ENCODE peak calls at places on chromosome 19, in four cellular contexts. C, Y, T and M are unnamed samples.
A peak's percentile ranks its signal among the peaks of the same experiment; 100 is the strongest.

GRCh38 chr19:30593358-30593757 is 221.2 kb downstream of the ZNF536 start:
- DNase-seq in C (no peak), Y (no peak), T (no peak), M (no peak)

GRCh38 chr19:40392894-40393517 is 3.0 kb upstream of the HIPK4 start:
- DNase-seq in C (no peak), Y (peak; percentile 67), T (no peak), M (no peak)

GRCh38 chr19:16886305-16886880 is 2.4 kb upstream of the F2RL3 start:
- DNase-seq in C (no peak), Y (peak; percentile 50), T (no peak), M (no peak)

GRCh38 chr19:38691938-38692457 is 44.5 kb downstream of the ACTN4 start:
- DNase-seq in C (peak; percentile 89), Y (peak; percentile 75), T (no peak), M (no peak)

GRCh38 chr19:28393574-28394336 is 819.2 kb downstream of the UQCRFS1 start:
- DNase-seq in C (no peak), Y (no peak), T (no peak), M (no peak)

GRCh38 chr19:43504426-43505185 is at the start of gene PHLDB3:
- DNase-seq in C (peak; percentile 70), Y (no peak), T (no peak), M (peak; percentile 30)

GRCh38 chr19:41206926-41207750 is 11.9 kb upstream of the AXL start:
- DNase-seq in C (no peak), Y (no peak), T (no peak), M (no peak)

GRCh38 chr19:41990615-41991014 is 3.4 kb downstream of the ATP1A3 start:
- DNase-seq in C (no peak), Y (no peak), T (no peak), M (no peak)

GRCh38 chr19:5953034-5953589 is 24.8 kb downstream of the RANBP3 start:
- DNase-seq in C (no peak), Y (no peak), T (no peak), M (no peak)

GRCh38 chr19:1112254-1113208 is 8.7 kb downstream of the GPX4 start:
- DNase-seq in C (peak; percentile 79), Y (no peak), T (no peak), M (peak; percentile 46)

GRCh38 chr19:17260842-17261325 is 3.7 kb downstream of the USHBP1 start:
- DNase-seq in C (peak; percentile 87), Y (peak; percentile 87), T (peak; percentile 89), M (peak; percentile 86)

GRCh38 chr19:48632692-48633147 is 4.5 kb downstream of the DBP start:
- DNase-seq in C (no peak), Y (no peak), T (no peak), M (no peak)

GRCh38 chr19:28727133-28727834 is 485.7 kb downstream of the UQCRFS1 start:
- DNase-seq in C (peak; percentile 65), Y (no peak), T (peak; percentile 71), M (no peak)

GRCh38 chr19:17332677-17333581 is 1.7 kb downstream of the ANO8 start:
- DNase-seq in C (peak; percentile 86), Y (peak; percentile 90), T (no peak), M (no peak)

GRCh38 chr19:42010245-42011126 is 16.5 kb upstream of the ATP1A3 start:
- DNase-seq in C (no peak), Y (no peak), T (no peak), M (no peak)

GRCh38 chr19:55703790-55704215 is 28.8 kb downstream of the EPN1 start:
- DNase-seq in C (peak; percentile 83), Y (peak; percentile 41), T (peak; percentile 70), M (peak; percentile 17)

GRCh38 chr19:28359819-28360414 is 853.0 kb downstream of the UQCRFS1 start:
- DNase-seq in C (no peak), Y (no peak), T (no peak), M (no peak)

GRCh38 chr19:55705972-55706371 is 30.9 kb downstream of the EPN1 start:
- DNase-seq in C (no peak), Y (no peak), T (no peak), M (no peak)

GRCh38 chr19:53328967-53329366 is 4.6 kb upstream of the ZNF845 start:
- DNase-seq in C (peak; percentile 38), Y (no peak), T (no peak), M (no peak)

GRCh38 chr19:28372800-28373199 is 840.2 kb downstream of the UQCRFS1 start:
- DNase-seq in C (no peak), Y (no peak), T (no peak), M (no peak)

GRCh38 chr19:40553885-40554857 is 22.5 kb upstream of the SHKBP1 start:
- DNase-seq in C (no peak), Y (no peak), T (no peak), M (no peak)

GRCh38 chr19:56152644-56153043 is 11.6 kb downstream of the ZNF444 start:
- DNase-seq in C (no peak), Y (no peak), T (no peak), M (no peak)

GRCh38 chr19:925912-926594 is at the start of gene ARID3A:
- DNase-seq in C (peak; percentile 88), Y (no peak), T (no peak), M (no peak)

GRCh38 chr19:29682236-29682895 is 17.1 kb downstream of the PLEKHF1 start:
- DNase-seq in C (no peak), Y (no peak), T (no peak), M (no peak)

GRCh38 chr19:29318581-29318980 is 105.6 kb upstream of the UQCRFS1 start:
- DNase-seq in C (no peak), Y (no peak), T (no peak), M (no peak)

GRCh38 chr19:32748497-32748896 is 28.9 kb downstream of the TDRD12 start:
- DNase-seq in C (peak; percentile 33), Y (peak; percentile 36), T (no peak), M (no peak)

GRCh38 chr19:55778331-55778730 is 9.4 kb downstream of the RFPL4AL1 start:
- DNase-seq in C (no peak), Y (no peak), T (no peak), M (no peak)

DNA sequence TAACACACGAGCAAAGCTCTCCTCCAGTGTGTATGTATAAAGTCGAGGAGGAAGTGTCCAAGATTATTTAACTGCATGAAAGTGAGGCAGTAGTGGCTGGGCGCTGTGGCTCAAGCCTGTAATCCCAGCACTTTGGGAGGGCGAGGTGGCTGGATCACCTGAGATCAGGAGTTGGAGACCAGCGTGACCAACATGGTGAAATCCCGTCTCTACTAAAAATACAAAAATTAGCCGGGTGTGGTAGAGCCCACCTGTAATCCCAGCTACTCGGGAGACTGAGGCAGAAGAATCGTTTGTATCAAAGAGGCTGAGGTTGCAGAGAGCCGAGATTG is 1.2 kb upstream of the ZNF20 start:
- DNase-seq in C (no peak), Y (no peak), T (no peak), M (no peak)
- H3K27ac ChIP-seq in C (no peak overlapping the region), Y (no peak overlapping the region), T (no peak overlapping the region), M (no peak overlapping the region)

GRCh38 chr19:18845961-18846360 is 14.2 kb downstream of the UPF1 start:
- DNase-seq in C (peak; percentile 3), Y (no peak), T (no peak), M (no peak)
- H3K4me1 ChIP-seq in C (peaks cover 24% of the 10 kb centered on the region), Y (peaks cover 4% of the 10 kb centered on the region), T (peaks cover 38% of the 10 kb centered on the region), M (peaks cover 57% of the 10 kb centered on the region)

GRCh38 chr19:14333101-14333871 is 48.0 kb upstream of the ADGRE5 start:
- DNase-seq in C (peak; percentile 45), Y (peak; percentile 61), T (no peak), M (no peak)
- H3K27ac ChIP-seq in C (no peak overlapping the region), Y (peak overlapping the region; percentile 93), T (no peak overlapping the region), M (no peak overlapping the region)

GRCh38 chr19:4059493-4059880 is 7.2 kb downstream of the ZBTB7A start:
- DNase-seq in C (no peak), Y (no peak), T (no peak), M (no peak)
- H3K4me1 ChIP-seq in C (peaks cover 6% of the 10 kb centered on the region), Y (peaks cover 62% of the 10 kb centered on the region), T (peaks cover 51% of the 10 kb centered on the region), M (peaks cover 52% of the 10 kb centered on the region)

DNA sequence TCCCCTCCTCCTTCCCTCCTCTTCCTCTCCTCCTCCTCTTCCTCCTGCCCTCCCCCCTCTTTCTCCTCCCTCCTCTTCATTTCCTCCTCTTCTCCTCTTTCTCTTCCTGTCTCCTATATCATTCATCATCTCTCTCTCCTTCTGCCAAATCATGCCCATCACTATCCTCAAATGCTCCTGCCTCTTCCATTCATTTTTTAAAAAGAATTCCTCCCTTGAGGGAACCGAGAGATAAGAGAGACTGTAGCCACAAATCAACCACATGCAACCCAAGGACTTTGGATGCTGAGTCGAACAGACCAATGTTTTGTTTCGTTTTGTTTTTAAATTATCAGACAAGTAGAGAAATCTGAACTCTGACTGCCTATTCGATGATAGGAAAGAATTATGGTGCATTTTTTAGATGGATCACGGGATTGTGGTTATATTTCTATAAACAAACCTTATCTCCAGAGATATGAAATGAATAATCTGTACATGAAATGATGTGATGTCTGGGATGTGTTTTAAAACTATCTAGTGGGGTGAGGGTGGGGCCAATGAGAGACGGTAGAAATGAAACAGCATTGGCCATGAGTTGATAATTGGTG is 9.5 kb upstream of the ZNF541 start:
- DNase-seq in C (no peak), Y (no peak), T (no peak), M (no peak)
- H3K27ac ChIP-seq in C (no peak overlapping the region), Y (no peak overlapping the region), T (peak overlapping the region; percentile 42), M (no peak overlapping the region)

GRCh38 chr19:34313188-34313587 is 51.8 kb upstream of the GPI start:
- DNase-seq in C (no peak), Y (no peak), T (no peak), M (no peak)

GRCh38 chr19:34316247-34316646 is 48.7 kb upstream of the GPI start:
- DNase-seq in C (no peak), Y (no peak), T (no peak), M (no peak)

GRCh38 chr19:34316741-34317241 is 48.2 kb upstream of the GPI start:
- DNase-seq in C (no peak), Y (peak; percentile 36), T (no peak), M (no peak)

GRCh38 chr19:34317311-34317927 is 47.6 kb upstream of the GPI start:
- DNase-seq in C (no peak), Y (no peak), T (no peak), M (no peak)

DNA sequence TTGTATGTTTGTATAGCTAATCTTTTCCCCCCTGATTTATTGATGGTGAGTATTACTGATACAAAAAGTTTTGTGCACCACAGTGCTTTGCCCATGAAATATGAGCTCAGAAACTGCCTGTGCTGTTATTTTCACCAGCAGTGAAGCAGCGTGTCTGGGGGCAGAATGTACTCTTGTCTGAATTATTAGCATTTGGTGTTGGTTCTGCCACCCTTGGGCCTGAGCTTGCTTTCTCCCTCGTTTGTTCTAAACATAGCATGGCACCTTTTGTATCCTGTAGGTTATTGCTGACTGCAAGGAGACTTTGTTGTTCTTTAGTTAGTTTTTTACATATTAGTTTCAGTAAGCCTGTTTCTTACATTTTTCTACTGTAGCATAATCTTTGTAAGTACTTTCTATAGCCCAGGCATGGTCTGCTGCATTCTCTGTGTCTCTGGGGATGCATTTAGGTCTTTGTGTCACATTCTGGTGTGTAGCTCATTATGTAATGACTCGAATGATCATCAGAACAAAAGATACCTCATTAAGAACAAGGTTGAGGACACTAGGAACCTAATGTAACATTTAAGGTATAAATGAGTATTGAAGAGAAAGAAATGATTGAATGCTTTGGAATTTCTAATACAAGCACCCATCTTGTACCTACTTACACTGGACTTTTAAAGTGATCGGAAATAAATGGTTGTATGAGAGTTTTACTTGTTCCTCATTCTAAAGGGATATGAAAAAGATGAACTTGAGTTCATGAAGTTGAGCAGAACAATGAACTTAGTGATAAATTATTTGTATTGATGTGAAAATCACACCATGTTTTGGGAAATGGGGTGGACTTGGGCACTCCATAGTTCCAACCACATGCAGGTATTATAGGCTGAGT is 50.3 kb upstream of the GPI start:
- DNase-seq in C (no peak), Y (no peak), T (no peak), M (no peak)
- H3K4me1 ChIP-seq in C (peaks cover 22% of the 10 kb centered on the region), Y (peaks cover 25% of the 10 kb centered on the region), T (peaks cover 6% of the 10 kb centered on the region), M (peaks cover 37% of the 10 kb centered on the region)

GRCh38 chr19:21704320-21704719 is 63.1 kb downstream of the ZNF100 start:
- DNase-seq in C (no peak), Y (no peak), T (no peak), M (no peak)
- H3K27ac ChIP-seq in C (no peak overlapping the region), Y (no peak overlapping the region), T (no peak overlapping the region), M (no peak overlapping the region)

GRCh38 chr19:46727757-46728156 is 10.8 kb upstream of the PRKD2 start:
- DNase-seq in C (no peak), Y (no peak), T (no peak), M (no peak)
- H3K4me1 ChIP-seq in C (peaks cover 10% of the 10 kb centered on the region), Y (peaks cover 29% of the 10 kb centered on the region), T (no peaks in the 10 kb centered on the region), M (peaks cover 6% of the 10 kb centered on the region)